ENCODE peak calls at places on chromosome 13, in four cellular contexts. G is posterior cingulate gyrus, R is small intestine, W is mesenteric fat pad. I is an unnamed sample.

GRCh38 chr13:99312493-99312883 is 5.3 kb upstream of the GPR183 start:
- DNase-seq in R (no peak), G (peak; percentile 38), W (no peak), I (peak; percentile 79)

GRCh38 chr13:57877596-57877995 is 246.1 kb downstream of the PCDH17 start:
- DNase-seq in G (no peak), W (no peak), R (no peak), I (no peak)

GRCh38 chr13:111058796-111059506 is 56.2 kb upstream of the ARHGEF7 start:
- DNase-seq in R (no peak), W (peak; percentile 67), G (no peak), I (no peak)

GRCh38 chr13:53105881-53106280 is 77.3 kb downstream of the OLFM4 start:
- DNase-seq in G (no peak), W (no peak), R (peak; percentile 53), I (no peak)

GRCh38 chr13:35140321-35140720 is 198.3 kb downstream of the NBEA start:
- DNase-seq in R (no peak), G (no peak), W (no peak), I (no peak)

GRCh38 chr13:99398071-99398470 is 90.9 kb upstream of the GPR183 start:
- DNase-seq in G (no peak), R (no peak), W (no peak), I (no peak)

GRCh38 chr13:97226013-97226412 is 3.9 kb downstream of the MBNL2 start:
- DNase-seq in G (no peak), R (no peak), W (no peak), I (no peak)

GRCh38 chr13:37417042-37417441 is 181.5 kb downstream of the POSTN start:
- DNase-seq in G (no peak), W (no peak), R (no peak), I (no peak)

GRCh38 chr13:24027494-24027893 is 130.2 kb upstream of the C1QTNF9B start:
- DNase-seq in R (no peak), G (no peak), W (no peak), I (no peak)

GRCh38 chr13:31772231-31772630 is 32.9 kb downstream of the RXFP2 start:
- DNase-seq in R (no peak), G (no peak), W (no peak), I (no peak)

GRCh38 chr13:36872621-36873020 is 47.4 kb downstream of the SMAD9 start:
- DNase-seq in R (no peak), W (no peak), G (peak; percentile 58), I (no peak)

GRCh38 chr13:104106705-104107393 is 1040.6 kb upstream of the SLC10A2 start:
- DNase-seq in G (no peak), R (no peak), W (no peak), I (no peak)

GRCh38 chr13:41648314-41648935 is 191.1 kb downstream of the RGCC start:
- DNase-seq in G (no peak), R (peak; percentile 6), W (no peak), I (no peak)

GRCh38 chr13:44874886-44875630 is 114.2 kb downstream of the NUFIP1 start:
- DNase-seq in G (no peak), W (peak; percentile 45), R (no peak), I (no peak)

GRCh38 chr13:90686438-90686837 is 661.0 kb upstream of the MIR17HG start:
- DNase-seq in R (no peak), W (no peak), G (no peak), I (no peak)

GRCh38 chr13:62629618-62630017 is 1214.0 kb upstream of the PCDH20 start:
- DNase-seq in W (no peak), G (no peak), R (peak; percentile 47), I (no peak)

GRCh38 chr13:103178986-103179695 is 112.9 kb upstream of the SLC10A2 start:
- DNase-seq in W (no peak), R (no peak), G (no peak), I (no peak)

GRCh38 chr13:88154001-88154400 is 482.8 kb downstream of the SLITRK5 start:
- DNase-seq in G (no peak), R (no peak), W (no peak), I (no peak)

GRCh38 chr13:39051157-39051556 is 12.9 kb downstream of the NHLRC3 start:
- DNase-seq in R (no peak), W (no peak), G (no peak), I (no peak)

GRCh38 chr13:41345921-41346589 is 35.0 kb downstream of the NAA16 start:
- DNase-seq in W (no peak), R (peak; percentile 29), G (no peak), I (no peak)

GRCh38 chr13:108755084-108755483 is 125.7 kb downstream of the MYO16 start:
- DNase-seq in R (no peak), W (no peak), G (no peak), I (no peak)

GRCh38 chr13:48579167-48579918 is 46.5 kb upstream of the RCBTB2 start:
- DNase-seq in R (peak; percentile 86), G (no peak), W (no peak), I (no peak)

GRCh38 chr13:94329277-94329676 is 150.2 kb downstream of the DCT start:
- DNase-seq in R (no peak), G (no peak), W (no peak), I (no peak)

GRCh38 chr13:24997367-24997967 is 98.5 kb upstream of the PABPC3 start:
- DNase-seq in R (peak; percentile 35), G (no peak), W (no peak), I (no peak)

GRCh38 chr13:113729329-113730019 is 29.6 kb upstream of the TMEM255B start:
- DNase-seq in W (no peak), R (no peak), G (no peak), I (no peak)

GRCh38 chr13:22050951-22051563 is 380.2 kb downstream of the FGF9 start:
- DNase-seq in G (no peak), R (peak; percentile 3), W (no peak), I (no peak)

GRCh38 chr13:40336228-40337221 is 329.9 kb downstream of the FOXO1 start:
- DNase-seq in R (peak; percentile 49), W (no peak), G (no peak), I (no peak)